ENCODE peak calls at places on chromosome 2, in seven cellular contexts. S is HTR-8/SVneo, M is fibroblast of the conjunctiva, N is NCI-H69, J is AG09319, D is fibroblast of gingiva, A is kidney. G is an unnamed sample.

GRCh38 chr2:15504882-15505663 is 56.1 kb downstream of the NBAS start:
- DNase-seq in S (no peak), M (no peak), N (no peak), J (no peak), D (no peak), A (no peak), G (no peak)

GRCh38 chr2:59025157-59025757 is 784.1 kb upstream of the FANCL start:
- DNase-seq in S (peak; percentile 13), M (peak; percentile 12), N (peak; percentile 44), J (no peak), D (no peak), A (no peak), G (peak; percentile 42)

GRCh38 chr2:109348190-109348589 is 219.2 kb downstream of the SH3RF3 start:
- DNase-seq in S (no peak), M (no peak), N (no peak), J (no peak), D (no peak), A (no peak), G (no peak)

GRCh38 chr2:128573531-128573930 is 254.9 kb upstream of the HS6ST1 start:
- DNase-seq in S (no peak), M (no peak), N (no peak), J (no peak), D (no peak), A (peak; percentile 45), G (no peak)

GRCh38 chr2:205463626-205464025 is 218.7 kb upstream of the NRP2 start:
- DNase-seq in S (no peak), M (no peak), N (no peak), J (no peak), D (no peak), A (no peak), G (no peak)

GRCh38 chr2:143071185-143071876 is 57.9 kb upstream of the ARHGAP15 start:
- DNase-seq in S (no peak), M (no peak), N (no peak), J (no peak), D (no peak), A (no peak), G (no peak)

GRCh38 chr2:116319935-116320334 is 1494.6 kb upstream of the DDX18 start:
- DNase-seq in S (no peak), M (no peak), N (no peak), J (no peak), D (no peak), A (no peak), G (no peak)

GRCh38 chr2:184534986-184535385 is 63.3 kb upstream of the ZNF804A start:
- DNase-seq in S (no peak), M (no peak), N (no peak), J (no peak), D (no peak), A (no peak), G (no peak)

GRCh38 chr2:71736986-71737385 is 283.6 kb downstream of the DYSF start:
- DNase-seq in S (no peak), M (no peak), N (peak; percentile 2), J (no peak), D (no peak), A (no peak), G (no peak)

GRCh38 chr2:197170137-197170682 is 140.4 kb downstream of the ANKRD44 start:
- DNase-seq in S (no peak), M (no peak), N (no peak), J (no peak), D (no peak), A (no peak), G (peak; percentile 61)

GRCh38 chr2:235255716-235256115 is 238.1 kb upstream of the AGAP1 start:
- DNase-seq in S (no peak), M (no peak), N (no peak), J (no peak), D (no peak), A (peak; percentile 89), G (peak; percentile 52)

GRCh38 chr2:66236067-66236705 is 198.7 kb upstream of the MEIS1 start:
- DNase-seq in S (no peak), M (no peak), N (no peak), J (no peak), D (no peak), A (no peak), G (no peak)

GRCh38 chr2:63844616-63845015 is 2.9 kb downstream of the UGP2 start:
- DNase-seq in S (no peak), M (no peak), N (no peak), J (no peak), D (no peak), A (no peak), G (no peak)

GRCh38 chr2:215784371-215784783 is 229.0 kb downstream of the MREG start:
- DNase-seq in S (no peak), M (peak; percentile 91), N (no peak), J (peak; percentile 91), D (peak; percentile 95), A (no peak), G (peak; percentile 96)

GRCh38 chr2:241063587-241063986 is 38.5 kb downstream of the MTERF4 start:
- DNase-seq in S (no peak), M (no peak), N (no peak), J (no peak), D (no peak), A (peak; percentile 80), G (no peak)

GRCh38 chr2:118974103-118974911 is 32.3 kb downstream of the MARCO start:
- DNase-seq in S (no peak), M (peak; percentile 50), N (no peak), J (peak; percentile 2), D (peak; percentile 38), A (peak; percentile 61), G (peak; percentile 32)

GRCh38 chr2:168567840-168568239 is 111.8 kb downstream of the CERS6 start:
- DNase-seq in S (no peak), M (no peak), N (no peak), J (no peak), D (no peak), A (no peak), G (no peak)

GRCh38 chr2:879540-879939 is 71.1 kb upstream of the SNTG2 start:
- DNase-seq in S (no peak), M (no peak), N (no peak), J (no peak), D (no peak), A (no peak), G (no peak)

GRCh38 chr2:71462641-71463341 is 9.4 kb downstream of the DYSF start:
- DNase-seq in S (no peak), M (no peak), N (no peak), J (no peak), D (no peak), A (no peak), G (no peak)

GRCh38 chr2:109396338-109397180 is 217.2 kb downstream of the SEPTIN10 start:
- DNase-seq in S (peak; percentile 41), M (no peak), N (no peak), J (no peak), D (no peak), A (no peak), G (peak; percentile 13)

GRCh38 chr2:133806564-133806963 is 238.3 kb upstream of the NCKAP5 start:
- DNase-seq in S (no peak), M (no peak), N (no peak), J (no peak), D (no peak), A (no peak), G (no peak)